ENCODE peak calls at places on chromosomes 7 and 10, in four cellular contexts. One of them, this sample, is unnamed. For H3K27me3, the result is how much of the 10 kb centered on the place peaks cover.

GRCh38 chr7:12803542-12803941 is 116.1 kb downstream of the ARL4A start:
- DNase-seq in MM.1S: no peak
- DNase-seq in ovary: no peak
- DNase-seq in BJ: no peak
- DNase-seq in this sample: no peak

GRCh38 chr10:79401015-79401921 is 44.2 kb downstream of the ZCCHC24 start:
- DNase-seq in MM.1S: no peak
- DNase-seq in BJ: no peak
- DNase-seq in ovary: peak
- DNase-seq in this sample: no peak

GRCh38 chr10:92965314-92965713 is 95.3 kb upstream of the CYP26C1 start:
- DNase-seq in ovary: no peak
- DNase-seq in BJ: no peak
- DNase-seq in MM.1S: peak
- DNase-seq in this sample: no peak

GRCh38 chr7:91694221-91694856 is 186.2 kb downstream of the MTERF1 start:
- DNase-seq in BJ: peak
- DNase-seq in MM.1S: no peak
- DNase-seq in ovary: no peak
- DNase-seq in this sample: no peak

GRCh38 chr10:9158675-9159074 is 1104.2 kb downstream of the GATA3 start:
- DNase-seq in MM.1S: no peak
- DNase-seq in ovary: no peak
- DNase-seq in BJ: no peak
- DNase-seq in this sample: no peak

GRCh38 chr7:68904635-68905034 is 693.6 kb upstream of the AUTS2 start:
- DNase-seq in ovary: no peak
- DNase-seq in MM.1S: no peak
- DNase-seq in BJ: no peak
- DNase-seq in this sample: no peak

GRCh38 chr10:77905086-77905735 is 21.3 kb downstream of the DLG5 start:
- DNase-seq in ovary: no peak
- DNase-seq in MM.1S: no peak
- DNase-seq in BJ: no peak
- DNase-seq in this sample: no peak

GRCh38 chr10:118238573-118239240 is 103.4 kb downstream of the FAM204A start:
- DNase-seq in ovary: no peak
- DNase-seq in MM.1S: no peak
- DNase-seq in BJ: peak
- DNase-seq in this sample: no peak

GRCh38 chr7:136957391-136957790 is 88.9 kb downstream of the CHRM2 start:
- DNase-seq in MM.1S: no peak
- DNase-seq in ovary: no peak
- DNase-seq in BJ: no peak
- DNase-seq in this sample: no peak

GRCh38 chr7:116730097-116731018 is 58.4 kb downstream of the MET start:
- DNase-seq in BJ: no peak
- DNase-seq in MM.1S: peak
- DNase-seq in ovary: no peak
- DNase-seq in this sample: no peak

GRCh38 chr10:62979921-62980320 is 153.2 kb upstream of the NRBF2 start:
- DNase-seq in ovary: no peak
- DNase-seq in BJ: no peak
- DNase-seq in MM.1S: no peak
- DNase-seq in this sample: no peak

GRCh38 chr10:60842694-60843093 is 64.4 kb downstream of the CDK1 start:
- DNase-seq in MM.1S: no peak
- DNase-seq in ovary: no peak
- DNase-seq in BJ: no peak
- DNase-seq in this sample: no peak

GRCh38 chr7:27096756-27097514 is 1.1 kb upstream of the HOXA1 start:
- DNase-seq in ovary: no peak
- DNase-seq in MM.1S: no peak
- DNase-seq in BJ: no peak
- DNase-seq in this sample: no peak

GRCh38 chr7:147170341-147171012 is 1053.9 kb downstream of the CNTNAP2 start:
- DNase-seq in MM.1S: no peak
- DNase-seq in ovary: no peak
- DNase-seq in BJ: no peak
- DNase-seq in this sample: no peak

GRCh38 chr10:95792874-95793285 is 36.9 kb downstream of the ENTPD1 start:
- DNase-seq in ovary: no peak
- DNase-seq in MM.1S: no peak
- DNase-seq in BJ: peak
- DNase-seq in this sample: no peak

GRCh38 chr10:77405771-77406241 is 231.8 kb downstream of the KCNMA1 start:
- DNase-seq in MM.1S: peak
- DNase-seq in BJ: no peak
- DNase-seq in ovary: peak
- DNase-seq in this sample: no peak

GRCh38 chr10:96306516-96306915 is 2.3 kb downstream of the DNTT start:
- DNase-seq in MM.1S: no peak
- DNase-seq in ovary: no peak
- DNase-seq in BJ: no peak
- DNase-seq in this sample: peak

GRCh38 chr10:131310054-131310903 is 1.2 kb downstream of the TCERG1L start:
- DNase-seq in MM.1S: no peak
- DNase-seq in ovary: no peak
- DNase-seq in BJ: no peak
- DNase-seq in this sample: no peak
- TF ChIP-seq CTCF in MM.1S: no peak
- TF ChIP-seq CTCF in ovary: no peak
- TF ChIP-seq CTCF in BJ: peak
- TF ChIP-seq CTCF in this sample: peak

DNA sequence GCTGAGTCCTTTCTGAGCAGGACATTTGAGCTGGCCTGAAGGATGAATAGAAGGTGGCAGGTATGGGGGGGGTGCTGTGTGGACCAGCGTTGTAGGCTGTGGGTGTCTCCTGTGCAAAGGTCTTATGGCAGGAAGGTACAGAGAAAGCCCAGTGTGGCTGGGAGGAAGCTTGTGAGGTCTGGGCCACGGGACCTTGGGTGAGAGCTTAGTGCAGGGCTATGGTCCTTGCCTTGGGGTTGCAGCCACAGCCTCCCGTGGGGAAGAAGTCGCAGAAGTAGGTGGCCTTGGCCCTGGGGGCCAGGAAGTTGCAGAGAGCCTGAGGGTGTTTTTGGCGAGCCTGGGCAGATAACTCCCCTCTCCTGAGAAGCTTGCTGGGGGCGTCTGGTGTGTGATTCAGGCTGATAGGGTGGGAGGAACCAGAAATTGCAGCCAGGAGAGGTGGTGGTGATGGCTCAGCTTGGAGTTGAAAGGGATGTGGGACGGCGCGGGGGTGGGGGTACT is 172.0 kb upstream of the TNRC18 start:
- DNase-seq in ovary: no peak
- DNase-seq in BJ: no peak
- DNase-seq in MM.1S: no peak
- DNase-seq in this sample: no peak
- H3K27me3 ChIP-seq in ovary: under half
- H3K27me3 ChIP-seq in BJ: under half
- H3K27me3 ChIP-seq in MM.1S: half or more
- H3K27me3 ChIP-seq in this sample: under half

DNA sequence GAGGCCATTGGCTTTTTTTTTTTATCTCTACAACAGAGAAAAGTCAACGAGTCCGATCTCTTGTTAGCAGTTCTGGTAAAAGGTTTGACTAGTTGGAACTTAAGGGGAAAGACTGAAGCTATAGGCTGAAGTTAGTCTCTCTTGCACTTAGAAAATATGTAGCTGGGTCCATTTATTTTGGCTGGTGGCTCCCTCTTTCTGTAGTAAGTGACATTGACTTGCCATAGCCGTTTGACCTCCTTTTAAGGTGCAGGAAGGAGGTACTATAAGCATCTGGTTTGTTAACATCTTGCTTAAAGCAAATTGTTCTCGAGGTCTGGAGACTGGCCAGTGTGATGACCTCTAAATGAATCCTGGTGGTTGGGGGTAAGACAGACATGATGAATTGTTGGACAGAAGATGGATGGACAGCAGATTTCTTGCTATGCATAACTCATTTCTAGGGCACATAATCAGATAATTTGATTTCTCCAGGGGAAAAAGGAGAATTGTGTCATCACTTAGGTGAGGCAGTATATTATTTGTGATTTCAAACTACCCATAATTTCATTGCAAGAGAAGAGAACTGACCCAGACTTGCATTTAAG is 356.3 kb upstream of the GALNT17 start:
- DNase-seq in MM.1S: peak
- DNase-seq in ovary: no peak
- DNase-seq in BJ: no peak
- DNase-seq in this sample: no peak
- TF ChIP-seq CTCF in MM.1S: peak
- TF ChIP-seq CTCF in ovary: no peak
- TF ChIP-seq CTCF in BJ: no peak
- TF ChIP-seq CTCF in this sample: peak

DNA sequence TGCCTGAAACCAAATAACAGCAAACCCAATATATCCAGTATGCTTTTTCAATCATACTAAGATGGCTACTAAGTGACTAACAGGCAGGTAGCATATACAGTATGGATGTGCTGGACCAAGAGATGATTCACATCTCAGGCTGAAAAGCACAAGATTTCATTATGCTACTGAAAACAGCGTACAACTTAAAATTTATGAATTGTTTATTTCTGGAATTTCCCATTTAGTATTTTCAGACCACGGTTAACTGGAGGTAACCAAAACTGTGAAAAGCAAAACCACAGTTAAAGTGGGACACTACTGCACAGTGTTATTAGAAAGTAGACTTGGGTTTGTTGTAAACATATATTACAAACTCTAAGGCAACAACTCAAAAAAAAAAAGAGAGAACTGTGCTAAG is 91.5 kb downstream of the KMT2C start:
- DNase-seq in BJ: no peak
- DNase-seq in MM.1S: no peak
- DNase-seq in ovary: no peak
- DNase-seq in this sample: no peak
- H3K27me3 ChIP-seq in BJ: under half
- H3K27me3 ChIP-seq in MM.1S: under half
- H3K27me3 ChIP-seq in ovary: under half
- H3K27me3 ChIP-seq in this sample: under half

DNA sequence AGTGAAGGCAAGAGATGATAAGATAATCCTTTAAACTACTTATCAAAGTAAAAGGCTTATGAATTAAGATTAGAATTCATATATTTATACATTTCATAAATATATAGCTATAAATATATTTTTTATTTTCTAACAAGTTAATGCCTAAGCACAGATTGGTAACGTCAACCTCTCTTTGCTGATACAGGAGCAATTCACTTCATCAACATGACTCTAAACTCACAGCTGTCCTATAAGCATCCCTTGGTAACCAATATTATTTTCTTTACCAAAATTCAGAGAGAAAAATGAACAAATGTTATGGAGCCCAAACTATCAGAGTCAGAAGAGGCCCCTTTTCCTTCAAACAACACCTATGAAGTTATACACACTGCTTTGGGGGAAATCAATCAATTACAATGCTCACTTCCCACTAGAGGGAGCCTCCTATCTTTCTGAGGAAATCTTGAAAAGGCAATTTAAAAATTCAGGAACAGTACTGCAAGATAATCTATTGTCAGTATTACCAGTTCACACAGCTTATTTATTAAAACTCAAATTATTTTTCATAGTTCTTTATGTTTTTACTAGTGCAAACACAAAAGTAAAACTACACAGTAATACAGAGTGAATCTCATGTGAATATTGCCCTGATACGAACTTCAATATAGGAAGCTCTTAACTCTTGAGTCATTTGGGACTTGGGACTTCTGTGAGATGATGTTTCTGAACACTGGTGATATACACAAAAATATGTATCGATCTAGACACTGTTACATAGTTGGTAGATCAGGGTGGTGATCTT is 51.0 kb upstream of the NOBOX start:
- DNase-seq in ovary: no peak
- DNase-seq in MM.1S: peak
- DNase-seq in BJ: no peak
- DNase-seq in this sample: no peak
- TF ChIP-seq CTCF in ovary: no peak
- TF ChIP-seq CTCF in MM.1S: peak
- TF ChIP-seq CTCF in BJ: no peak
- TF ChIP-seq CTCF in this sample: peak